ENCODE peak calls at places on chromosomes 6 and 20, in nine cellular contexts. G is heart left ventricle, M is cardiac muscle cell, I is Peyer's patch, X is fibroblast of lung, S is fibroblast of mammary gland, P is suprapubic skin, W is GM06990, B is hepatocyte. L is an unnamed sample.

GRCh38 chr6:74574794-74575193 is 631.1 kb downstream of the COL12A1 start:
- DNase-seq in G (no peak), M (peak), I (no peak), X (peak), S (peak), P (no peak), W (no peak), B (peak), L (no peak)

GRCh38 chr20:39108746-39109145 is 146.6 kb downstream of the DHX35 start:
- DNase-seq in G (no peak), M (peak), I (no peak), X (peak), S (peak), P (no peak), W (no peak), B (no peak), L (no peak)

GRCh38 chr6:157525918-157526425 is 145.0 kb downstream of the ZDHHC14 start:
- DNase-seq in G (no peak), M (no peak), I (no peak), X (no peak), S (no peak), P (no peak), W (no peak), B (no peak), L (no peak)

GRCh38 chr6:136230219-136230980 is 19.7 kb downstream of the MTFR2 start:
- DNase-seq in G (no peak), M (no peak), I (no peak), X (peak), S (no peak), P (no peak), W (no peak), B (no peak), L (no peak)

GRCh38 chr20:58698741-58699141 is 6.1 kb downstream of the NPEPL1 start:
- DNase-seq in G (no peak), M (peak), I (peak), X (no peak), S (no peak), P (peak), W (no peak), B (no peak), L (peak)

GRCh38 chr20:2005831-2006426 is 12.1 kb upstream of the PDYN start:
- DNase-seq in G (peak), M (peak), I (peak), X (peak), S (peak), P (peak), W (no peak), B (peak), L (peak)

GRCh38 chr6:5827061-5828037 is 179.4 kb downstream of the NRN1 start:
- DNase-seq in G (no peak), M (no peak), I (no peak), X (no peak), S (no peak), P (no peak), W (no peak), B (no peak), L (no peak)

GRCh38 chr6:139533166-139533565 is 158.7 kb upstream of the CITED2 start:
- DNase-seq in G (no peak), M (no peak), I (no peak), X (no peak), S (peak), P (no peak), W (no peak), B (no peak), L (no peak)

GRCh38 chr20:10225439-10226080 is 6.9 kb downstream of the SNAP25 start:
- DNase-seq in G (no peak), M (peak), I (no peak), X (no peak), S (peak), P (no peak), W (no peak), B (peak), L (no peak)

GRCh38 chr20:63860325-63861051 is 810 bp upstream of the ABHD16B start:
- DNase-seq in G (no peak), M (no peak), I (no peak), X (no peak), S (no peak), P (no peak), W (no peak), B (no peak), L (no peak)

GRCh38 chr6:38063973-38064372 is 244.4 kb downstream of the ZFAND3 start:
- DNase-seq in G (no peak), M (no peak), I (no peak), X (no peak), S (no peak), P (no peak), W (no peak), B (no peak), L (no peak)

GRCh38 chr20:5261763-5262162 is 55.0 kb downstream of the PROKR2 start:
- DNase-seq in G (no peak), M (no peak), I (no peak), X (no peak), S (no peak), P (no peak), W (no peak), B (no peak), L (no peak)

GRCh38 chr20:2314759-2315439 is 19.1 kb downstream of the TGM3 start:
- DNase-seq in G (peak), M (peak), I (peak), X (peak), S (peak), P (no peak), W (no peak), B (no peak), L (no peak)

GRCh38 chr20:2932497-2932896 is 59.2 kb downstream of the PTPRA start:
- DNase-seq in G (no peak), M (no peak), I (no peak), X (no peak), S (no peak), P (no peak), W (no peak), B (no peak), L (no peak)

GRCh38 chr6:135909737-135910387 is 58.4 kb downstream of the PDE7B start:
- DNase-seq in G (no peak), M (peak), I (peak), X (peak), S (peak), P (no peak), W (peak), B (peak), L (no peak)

GRCh38 chr6:154229796-154230195 is 126.8 kb downstream of the IPCEF1 start:
- DNase-seq in G (no peak), M (no peak), I (no peak), X (no peak), S (no peak), P (no peak), W (peak), B (no peak), L (no peak)

GRCh38 chr20:44776977-44777376 is 31.3 kb downstream of the KCNK15 start:
- DNase-seq in G (no peak), M (peak), I (no peak), X (peak), S (peak), P (no peak), W (no peak), B (peak), L (no peak)

GRCh38 chr6:125377621-125378020 is 75.9 kb upstream of the HDDC2 start:
- DNase-seq in G (no peak), M (peak), I (no peak), X (peak), S (peak), P (no peak), W (no peak), B (peak), L (no peak)

GRCh38 chr20:8664778-8665177 is 404.1 kb upstream of the PLCB4 start:
- DNase-seq in G (no peak), M (no peak), I (no peak), X (no peak), S (no peak), P (no peak), W (no peak), B (no peak), L (no peak)

GRCh38 chr6:18468162-18468843 is 81.2 kb downstream of the RNF144B start:
- DNase-seq in G (no peak), M (no peak), I (no peak), X (no peak), S (no peak), P (no peak), W (no peak), B (no peak), L (no peak)

GRCh38 chr6:14235653-14236356 is 118.2 kb downstream of the CD83 start:
- DNase-seq in G (no peak), M (no peak), I (no peak), X (no peak), S (no peak), P (no peak), W (no peak), B (no peak), L (no peak)

GRCh38 chr6:168165891-168166290 is 86.9 kb upstream of the FRMD1 start:
- DNase-seq in G (no peak), M (no peak), I (no peak), X (no peak), S (no peak), P (peak), W (no peak), B (no peak), L (no peak)

GRCh38 chr20:52154575-52154974 is 37.0 kb downstream of the ZFP64 start:
- DNase-seq in G (no peak), M (no peak), I (no peak), X (no peak), S (no peak), P (no peak), W (no peak), B (no peak), L (no peak)

GRCh38 chr6:45892696-45893095 is 123.0 kb downstream of the CLIC5 start:
- DNase-seq in G (no peak), M (no peak), I (no peak), X (no peak), S (no peak), P (no peak), W (no peak), B (no peak), L (no peak)

GRCh38 chr6:81752084-81752968 is at the start of gene TENT5A:
- DNase-seq in G (peak), M (peak), I (peak), X (peak), S (peak), P (peak), W (peak), B (peak), L (peak)

GRCh38 chr6:147567141-147567805 is 58.8 kb downstream of the SAMD5 start:
- DNase-seq in G (no peak), M (no peak), I (no peak), X (no peak), S (peak), P (no peak), W (no peak), B (no peak), L (no peak)

GRCh38 chr20:24647713-24648112 is 178.3 kb downstream of the SYNDIG1 start:
- DNase-seq in G (no peak), M (no peak), I (peak), X (no peak), S (no peak), P (peak), W (no peak), B (no peak), L (no peak)

GRCh38 chr20:36548006-36548315 is 6.6 kb downstream of the MYL9 start:
- DNase-seq in G (no peak), M (no peak), I (no peak), X (no peak), S (no peak), P (no peak), W (no peak), B (no peak), L (no peak)

GRCh38 chr20:63015665-63016361 is 9.0 kb upstream of the BHLHE23 start:
- DNase-seq in G (peak), M (no peak), I (no peak), X (no peak), S (no peak), P (no peak), W (no peak), B (no peak), L (no peak)

GRCh38 chr20:20411382-20411781 is 43.5 kb downstream of the INSM1 start:
- DNase-seq in G (no peak), M (no peak), I (no peak), X (no peak), S (no peak), P (no peak), W (no peak), B (no peak), L (no peak)

GRCh38 chr6:43347021-43347420 is 22.4 kb downstream of the ZNF318 start:
- DNase-seq in G (no peak), M (no peak), I (no peak), X (no peak), S (no peak), P (no peak), W (no peak), B (no peak), L (no peak)

GRCh38 chr6:24415753-24416152 is 13.0 kb downstream of the MRS2 start:
- DNase-seq in G (no peak), M (no peak), I (no peak), X (no peak), S (no peak), P (no peak), W (peak), B (no peak), L (no peak)

GRCh38 chr6:36679043-36679821 is 718 bp downstream of the CDKN1A start:
- DNase-seq in G (peak), M (peak), I (peak), X (peak), S (peak), P (peak), W (peak), B (peak), L (peak)

GRCh38 chr20:50469796-50470195 is 40.4 kb upstream of the PTPN1 start:
- DNase-seq in G (no peak), M (no peak), I (no peak), X (no peak), S (no peak), P (no peak), W (no peak), B (no peak), L (no peak)

GRCh38 chr6:66232890-66233289 is 525.9 kb upstream of the EYS start:
- DNase-seq in G (no peak), M (no peak), I (no peak), X (no peak), S (no peak), P (no peak), W (no peak), B (no peak), L (no peak)

GRCh38 chr6:106939208-106939607 is 35.3 kb downstream of the CD24 start:
- DNase-seq in G (no peak), M (no peak), I (no peak), X (no peak), S (no peak), P (no peak), W (no peak), B (no peak), L (no peak)

DNA sequence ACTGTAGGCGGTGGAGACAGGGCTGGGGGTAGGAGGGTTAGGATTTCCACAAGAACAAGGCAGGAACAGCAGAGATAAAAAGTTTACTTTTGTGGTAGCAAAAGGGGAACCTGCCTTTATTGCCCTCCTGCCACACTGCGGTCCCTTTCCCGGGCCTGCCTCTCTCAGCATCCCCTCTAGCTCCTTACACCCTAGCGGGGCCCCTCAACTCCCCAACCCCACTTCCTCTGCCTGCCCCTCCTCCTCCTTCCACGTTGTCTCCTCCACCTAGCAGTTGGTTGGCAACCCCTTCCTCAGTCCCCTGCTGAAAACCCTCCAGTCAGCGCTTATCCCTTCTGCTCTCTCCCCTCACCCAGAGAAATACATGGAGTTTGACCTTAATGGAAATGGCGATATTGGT is 714 bp downstream of the AIF1 start:
- DNase-seq in G (no peak), M (no peak), I (no peak), X (no peak), S (no peak), P (no peak), W (no peak), B (peak), L (no peak)
- H3K4me3 ChIP-seq in G (peak), M (no peak), I (peak), X (no peak), S (no peak), P (peak), W (peak), B (no peak), L (peak)

GRCh38 chr6:509676-510075 is 118.1 kb downstream of the IRF4 start:
- DNase-seq in G (no peak), M (no peak), I (no peak), X (no peak), S (no peak), P (no peak), W (no peak), B (no peak), L (no peak)
- TF ChIP-seq CTCF in G (no peak), M (no peak), I (no peak), X (no peak), S (no peak), P (no peak), W (no peak), B (no peak), L (no peak)

DNA sequence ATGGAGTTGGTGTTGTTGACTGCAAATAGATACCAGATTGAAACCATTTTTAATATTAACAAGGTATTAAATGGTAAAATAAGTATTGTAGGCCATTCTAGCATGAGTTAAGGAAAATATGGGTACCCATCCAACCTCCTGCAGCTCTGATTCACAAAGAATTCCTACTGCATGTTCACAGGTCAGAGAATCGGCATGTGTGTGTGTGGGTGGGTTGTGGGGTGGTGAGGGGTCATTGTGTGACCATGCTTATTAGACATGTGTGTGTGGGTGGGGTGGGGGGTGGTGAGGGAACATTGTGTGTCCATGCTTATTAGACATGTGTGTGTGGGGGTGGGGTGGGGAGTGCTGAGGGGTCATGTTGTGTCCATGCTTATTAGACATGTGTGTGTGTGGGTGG is 3.2 kb downstream of the IYD start:
- DNase-seq in G (no peak), M (no peak), I (no peak), X (peak), S (peak), P (no peak), W (no peak), B (no peak), L (no peak)
- H3K4me3 ChIP-seq in G (no peak), M (no peak), I (no peak), X (no peak), S (no peak), P (no peak), W (no peak), B (no peak), L (no peak)

GRCh38 chr20:53547664-53548239 is 45.9 kb downstream of the ZNF217 start:
- DNase-seq in G (no peak), M (peak), I (no peak), X (peak), S (peak), P (no peak), W (no peak), B (peak), L (no peak)
- TF ChIP-seq CTCF in G (peak), M (peak), I (peak), X (peak), S (peak), P (peak), W (peak), B (peak), L (peak)

GRCh38 chr6:131443514-131443913 is 129.5 kb upstream of the ARG1 start:
- DNase-seq in G (no peak), M (no peak), I (peak), X (no peak), S (no peak), P (no peak), W (peak), B (no peak), L (no peak)

DNA sequence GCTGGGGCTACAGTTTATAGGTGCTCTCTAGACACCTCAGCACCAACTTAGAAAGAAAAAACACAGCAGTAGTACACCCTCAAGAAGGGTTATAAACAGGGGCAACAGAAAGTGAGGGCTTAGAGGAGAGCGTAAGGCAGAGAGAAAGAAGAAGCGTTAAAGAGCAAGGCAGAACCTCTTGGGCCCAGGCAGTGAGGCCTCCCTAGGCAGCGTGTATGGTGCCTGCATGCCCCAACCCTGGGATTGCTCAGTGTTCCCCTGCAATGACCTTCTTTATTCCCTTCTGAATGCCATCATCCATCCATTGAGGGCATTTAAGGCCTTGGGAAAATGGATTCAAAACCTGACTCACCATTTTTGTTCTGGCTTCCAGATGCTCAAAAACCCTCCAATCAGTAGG is 130.0 kb upstream of the ARG1 start:
- DNase-seq in G (no peak), M (no peak), I (no peak), X (no peak), S (no peak), P (no peak), W (no peak), B (no peak), L (no peak)
- H3K4me3 ChIP-seq in G (no peak), M (no peak), I (no peak), X (no peak), S (no peak), P (no peak), W (no peak), B (no peak), L (no peak)

GRCh38 chr6:34243901-34244884 is 4.6 kb downstream of the SMIM29 start:
- DNase-seq in G (peak), M (peak), I (peak), X (peak), S (peak), P (no peak), W (no peak), B (peak), L (peak)
- TF ChIP-seq CTCF in G (no peak), M (peak), I (peak), X (peak), S (peak), P (peak), W (peak), B (no peak), L (peak)

GRCh38 chr20:38001173-38001875 is 31.9 kb downstream of the TTI1 start:
- DNase-seq in G (no peak), M (peak), I (no peak), X (peak), S (peak), P (no peak), W (no peak), B (peak), L (no peak)
- H3K4me3 ChIP-seq in G (no peak), M (no peak), I (no peak), X (no peak), S (no peak), P (no peak), W (no peak), B (no peak), L (no peak)

L was measured in upper lobe of right lung.